ENCODE peak calls at places on chromosomes 4 and X, in four cellular contexts. One of them, this sample, is unnamed.

GRCh38 chr4:182062458-182062857 is 180.7 kb upstream of the TENM3 start:
- DNase-seq in NT2/D1: no peak
- DNase-seq in uterus: no peak
- DNase-seq in CD8-positive, alpha-beta memory T cell: no peak
- DNase-seq in this sample: no peak

GRCh38 chr4:87805971-87806370 is 6.6 kb downstream of the IBSP start:
- DNase-seq in uterus: no peak
- DNase-seq in CD8-positive, alpha-beta memory T cell: no peak
- DNase-seq in NT2/D1: no peak
- DNase-seq in this sample: no peak

GRCh38 chr4:11954093-11954492 is 525.4 kb upstream of the HS3ST1 start:
- DNase-seq in CD8-positive, alpha-beta memory T cell: no peak
- DNase-seq in uterus: no peak
- DNase-seq in NT2/D1: peak; percentile 62
- DNase-seq in this sample: no peak

GRCh38 chrX:107454302-107454701 is 4.8 kb downstream of the FRMPD3 start:
- DNase-seq in CD8-positive, alpha-beta memory T cell: no peak
- DNase-seq in NT2/D1: no peak
- DNase-seq in uterus: no peak
- DNase-seq in this sample: no peak

GRCh38 chr4:175346381-175346780 is 428.2 kb downstream of the ADAM29 start:
- DNase-seq in uterus: no peak
- DNase-seq in NT2/D1: no peak
- DNase-seq in CD8-positive, alpha-beta memory T cell: no peak
- DNase-seq in this sample: no peak

GRCh38 chr4:89070041-89070440 is 13.1 kb upstream of the FAM13A start:
- DNase-seq in uterus: no peak
- DNase-seq in NT2/D1: no peak
- DNase-seq in CD8-positive, alpha-beta memory T cell: no peak
- DNase-seq in this sample: no peak

GRCh38 chr4:78962597-78963115 is 23.4 kb upstream of the PAQR3 start:
- DNase-seq in uterus: no peak
- DNase-seq in CD8-positive, alpha-beta memory T cell: no peak
- DNase-seq in NT2/D1: no peak
- DNase-seq in this sample: no peak

GRCh38 chr4:26248647-26249046 is 72.2 kb upstream of the RBPJ start:
- DNase-seq in NT2/D1: no peak
- DNase-seq in CD8-positive, alpha-beta memory T cell: no peak
- DNase-seq in uterus: no peak
- DNase-seq in this sample: no peak

GRCh38 chrX:119512145-119512800 is 44.0 kb downstream of the SLC25A5 start:
- DNase-seq in uterus: peak; percentile 17
- DNase-seq in NT2/D1: peak; percentile 72
- DNase-seq in CD8-positive, alpha-beta memory T cell: peak; percentile 14
- DNase-seq in this sample: no peak

GRCh38 chr4:126894963-126895362 is 737.8 kb upstream of the INTU start:
- DNase-seq in uterus: no peak
- DNase-seq in CD8-positive, alpha-beta memory T cell: no peak
- DNase-seq in NT2/D1: no peak
- DNase-seq in this sample: no peak

GRCh38 chr4:99806545-99806944 is 10.1 kb upstream of the DAPP1 start:
- DNase-seq in CD8-positive, alpha-beta memory T cell: no peak
- DNase-seq in NT2/D1: no peak
- DNase-seq in uterus: no peak
- DNase-seq in this sample: no peak

GRCh38 chrX:7574325-7574724 is 268.6 kb upstream of the VCX start:
- DNase-seq in uterus: no peak
- DNase-seq in NT2/D1: peak; percentile 11
- DNase-seq in CD8-positive, alpha-beta memory T cell: no peak
- DNase-seq in this sample: no peak

GRCh38 chr4:123562994-123563745 is 166.6 kb downstream of the SPRY1 start:
- DNase-seq in NT2/D1: no peak
- DNase-seq in uterus: no peak
- DNase-seq in CD8-positive, alpha-beta memory T cell: no peak
- DNase-seq in this sample: no peak

GRCh38 chr4:146534178-146534577 is 12.4 kb upstream of the SLC10A7 start:
- DNase-seq in CD8-positive, alpha-beta memory T cell: no peak
- DNase-seq in NT2/D1: no peak
- DNase-seq in uterus: no peak
- DNase-seq in this sample: no peak

GRCh38 chr4:163395758-163396157 is 52.1 kb downstream of the NPY5R start:
- DNase-seq in uterus: no peak
- DNase-seq in CD8-positive, alpha-beta memory T cell: no peak
- DNase-seq in NT2/D1: no peak
- DNase-seq in this sample: no peak

GRCh38 chr4:52713456-52713937 is 37.7 kb downstream of the ERVMER34-1 start:
- DNase-seq in uterus: no peak
- DNase-seq in CD8-positive, alpha-beta memory T cell: no peak
- DNase-seq in NT2/D1: no peak
- DNase-seq in this sample: no peak

GRCh38 chr4:146318894-146319293 is 104.6 kb downstream of the REELD1 start:
- DNase-seq in NT2/D1: no peak
- DNase-seq in uterus: no peak
- DNase-seq in CD8-positive, alpha-beta memory T cell: no peak
- DNase-seq in this sample: no peak

GRCh38 chrX:109818921-109819320 is 85.9 kb upstream of the ACSL4 start:
- DNase-seq in CD8-positive, alpha-beta memory T cell: no peak
- DNase-seq in NT2/D1: no peak
- DNase-seq in uterus: no peak
- DNase-seq in this sample: no peak

GRCh38 chrX:42535233-42535632 is 242.7 kb downstream of the PPP1R2C start:
- DNase-seq in NT2/D1: no peak
- DNase-seq in CD8-positive, alpha-beta memory T cell: no peak
- DNase-seq in uterus: no peak
- DNase-seq in this sample: no peak

GRCh38 chrX:111854778-111855490 is 21.0 kb upstream of the TRPC5OS start:
- DNase-seq in CD8-positive, alpha-beta memory T cell: no peak
- DNase-seq in NT2/D1: no peak
- DNase-seq in uterus: no peak
- DNase-seq in this sample: no peak

DNA sequence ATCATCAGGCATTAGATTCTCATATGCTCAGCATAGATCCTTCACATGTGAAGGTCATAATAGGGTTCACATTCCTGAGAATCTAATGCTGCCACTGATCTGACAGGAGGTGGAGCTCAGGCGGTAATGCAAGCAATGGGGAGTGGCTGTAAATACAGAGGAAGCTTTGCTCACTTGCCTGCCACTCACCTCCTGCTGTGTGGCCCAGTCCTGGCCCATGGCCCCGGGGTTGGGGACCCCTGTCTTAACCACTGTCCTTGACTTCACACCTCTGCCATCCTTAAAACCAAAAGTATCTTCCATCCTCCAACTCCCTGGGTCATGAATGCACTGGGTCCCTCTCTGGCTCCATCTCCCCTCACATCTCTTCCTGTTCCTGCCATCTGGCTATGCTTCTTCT is 129.1 kb downstream of the HMX1 start:
- DNase-seq in NT2/D1: no peak
- DNase-seq in uterus: no peak
- DNase-seq in CD8-positive, alpha-beta memory T cell: no peak
- DNase-seq in this sample: no peak
- H3K27me3 ChIP-seq in NT2/D1: no peaks in the 10 kb centered on the region
- H3K27me3 ChIP-seq in uterus: no peaks in the 10 kb centered on the region
- H3K27me3 ChIP-seq in CD8-positive, alpha-beta memory T cell: no peaks in the 10 kb centered on the region
- H3K27me3 ChIP-seq in this sample: no peaks in the 10 kb centered on the region

GRCh38 chr4:83535520-83535944 is 376 bp upstream of the GPAT3 start:
- DNase-seq in CD8-positive, alpha-beta memory T cell: no peak
- DNase-seq in NT2/D1: no peak
- DNase-seq in uterus: peak; percentile 32
- DNase-seq in this sample: peak; percentile 64
- H3K27me3 ChIP-seq in CD8-positive, alpha-beta memory T cell: no peaks in the 10 kb centered on the region
- H3K27me3 ChIP-seq in NT2/D1: peaks cover 67% of the 10 kb centered on the region
- H3K27me3 ChIP-seq in uterus: no peaks in the 10 kb centered on the region
- H3K27me3 ChIP-seq in this sample: no peaks in the 10 kb centered on the region

GRCh38 chrX:151701531-151701930 is 6.3 kb downstream of the PRRG3 start:
- DNase-seq in NT2/D1: no peak
- DNase-seq in CD8-positive, alpha-beta memory T cell: no peak
- DNase-seq in uterus: no peak
- DNase-seq in this sample: no peak

GRCh38 chrX:151702021-151702714 is 6.9 kb downstream of the PRRG3 start:
- DNase-seq in NT2/D1: no peak
- DNase-seq in uterus: no peak
- DNase-seq in CD8-positive, alpha-beta memory T cell: no peak
- DNase-seq in this sample: no peak

GRCh38 chrX:151699746-151700145 is 4.5 kb downstream of the PRRG3 start:
- DNase-seq in CD8-positive, alpha-beta memory T cell: no peak
- DNase-seq in uterus: no peak
- DNase-seq in NT2/D1: no peak
- DNase-seq in this sample: no peak

GRCh38 chrX:151701071-151701470 is 5.8 kb downstream of the PRRG3 start:
- DNase-seq in NT2/D1: no peak
- DNase-seq in CD8-positive, alpha-beta memory T cell: no peak
- DNase-seq in uterus: no peak
- DNase-seq in this sample: no peak

DNA sequence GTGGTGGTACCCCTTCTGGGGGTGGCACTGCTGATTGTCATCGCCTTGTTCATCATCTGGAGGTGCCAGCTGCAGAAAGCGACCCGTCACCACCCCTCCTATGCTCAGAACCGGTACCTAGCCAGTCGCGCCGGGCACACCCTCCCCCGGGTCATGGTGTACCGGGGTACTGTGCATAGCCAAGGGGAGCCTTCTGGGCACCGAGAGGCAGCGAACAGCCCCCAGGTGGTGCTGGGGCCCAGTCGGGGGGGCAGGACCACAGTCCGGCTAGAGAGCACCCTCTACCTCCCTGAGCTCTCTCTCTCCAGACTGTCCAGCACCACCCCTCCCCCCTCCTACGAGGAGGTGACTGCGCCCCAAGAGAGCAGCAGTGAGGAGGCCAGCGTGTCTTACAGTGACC is 5.3 kb downstream of the PRRG3 start:
- DNase-seq in CD8-positive, alpha-beta memory T cell: no peak
- DNase-seq in uterus: no peak
- DNase-seq in NT2/D1: no peak
- DNase-seq in this sample: no peak
- H3K27me3 ChIP-seq in CD8-positive, alpha-beta memory T cell: no peaks in the 10 kb centered on the region
- H3K27me3 ChIP-seq in uterus: no peaks in the 10 kb centered on the region
- H3K27me3 ChIP-seq in NT2/D1: no peaks in the 10 kb centered on the region
- H3K27me3 ChIP-seq in this sample: no peaks in the 10 kb centered on the region

GRCh38 chr4:129808242-129808641 is 712.3 kb downstream of the C4orf33 start:
- DNase-seq in uterus: no peak
- DNase-seq in NT2/D1: no peak
- DNase-seq in CD8-positive, alpha-beta memory T cell: no peak
- DNase-seq in this sample: no peak

GRCh38 chr4:129804458-129804981 is 708.6 kb downstream of the C4orf33 start:
- DNase-seq in CD8-positive, alpha-beta memory T cell: no peak
- DNase-seq in uterus: no peak
- DNase-seq in NT2/D1: no peak
- DNase-seq in this sample: no peak

DNA sequence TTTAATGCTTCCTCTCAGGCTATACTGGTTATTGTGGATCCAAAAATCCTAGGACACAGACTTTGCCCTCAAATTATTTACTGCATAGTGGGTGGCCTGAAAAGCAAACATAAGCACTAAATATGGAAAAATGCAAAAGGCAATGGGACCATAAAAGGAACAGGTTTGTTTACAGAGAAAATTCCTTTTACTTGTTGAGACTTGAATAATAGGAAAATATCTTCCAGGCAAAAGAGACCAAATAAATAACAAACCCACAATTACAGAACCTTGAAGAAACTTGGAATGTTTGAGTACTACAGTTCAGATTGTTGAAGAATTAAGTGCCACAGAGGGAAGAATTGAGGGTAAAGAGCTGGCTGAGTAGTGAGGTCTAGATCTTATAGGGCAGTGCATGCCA is 711.0 kb downstream of the C4orf33 start:
- DNase-seq in uterus: no peak
- DNase-seq in CD8-positive, alpha-beta memory T cell: no peak
- DNase-seq in NT2/D1: no peak
- DNase-seq in this sample: no peak
- H3K27me3 ChIP-seq in uterus: no peaks in the 10 kb centered on the region
- H3K27me3 ChIP-seq in CD8-positive, alpha-beta memory T cell: no peaks in the 10 kb centered on the region
- H3K27me3 ChIP-seq in NT2/D1: no peaks in the 10 kb centered on the region
- H3K27me3 ChIP-seq in this sample: no peaks in the 10 kb centered on the region

DNA sequence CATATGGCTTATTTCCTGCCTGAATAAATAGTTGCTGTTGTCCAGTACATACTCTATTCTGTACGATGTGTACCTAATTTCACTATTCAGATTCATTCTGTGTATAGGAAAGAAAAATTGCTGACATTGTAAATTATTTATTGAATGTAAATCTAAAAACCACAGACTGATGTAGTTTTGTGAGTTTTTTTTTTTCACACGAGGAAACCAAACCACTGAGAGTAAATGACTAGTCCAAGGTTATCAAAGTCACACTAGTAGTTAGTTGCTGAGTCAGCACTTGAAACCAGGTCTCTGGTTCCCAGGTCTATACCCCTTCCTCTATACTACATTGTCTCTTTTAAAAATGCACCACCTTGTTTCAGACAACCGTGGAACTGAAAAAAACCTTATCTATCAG is 298.3 kb upstream of the DIAPH2 start:
- DNase-seq in NT2/D1: no peak
- DNase-seq in uterus: no peak
- DNase-seq in CD8-positive, alpha-beta memory T cell: no peak
- DNase-seq in this sample: no peak
- H3K27me3 ChIP-seq in NT2/D1: no peaks in the 10 kb centered on the region
- H3K27me3 ChIP-seq in uterus: no peaks in the 10 kb centered on the region
- H3K27me3 ChIP-seq in CD8-positive, alpha-beta memory T cell: no peaks in the 10 kb centered on the region
- H3K27me3 ChIP-seq in this sample: no peaks in the 10 kb centered on the region